ENCODE peak calls at places on chromosomes 13 and 19, in four cellular contexts. Z, N, C and A are unnamed samples.

GRCh38 chr13:83895994-83896580 is 13.8 kb upstream of the SLITRK1 start:
- DNase-seq in Z (no peak), N (peak), C (no peak), A (no peak)

GRCh38 chr13:97975280-97975850 is 21.9 kb downstream of the IPO5 start:
- DNase-seq in Z (no peak), N (no peak), C (peak), A (no peak)

GRCh38 chr19:34120846-34121639 is 51.3 kb upstream of the LSM14A start:
- DNase-seq in Z (peak), N (peak), C (peak), A (no peak)

GRCh38 chr13:84400711-84401110 is 518.4 kb upstream of the SLITRK1 start:
- DNase-seq in Z (no peak), N (peak), C (no peak), A (no peak)

GRCh38 chr19:6801397-6802086 is 29.0 kb downstream of the VAV1 start:
- DNase-seq in Z (no peak), N (no peak), C (peak), A (no peak)

GRCh38 chr13:103471896-103472295 is 405.7 kb upstream of the SLC10A2 start:
- DNase-seq in Z (no peak), N (no peak), C (no peak), A (no peak)

GRCh38 chr19:15448778-15449619 is 757 bp downstream of the WIZ start:
- DNase-seq in Z (no peak), N (no peak), C (no peak), A (no peak)

GRCh38 chr19:28949535-28949934 is 263.4 kb downstream of the UQCRFS1 start:
- DNase-seq in Z (no peak), N (no peak), C (no peak), A (no peak)

GRCh38 chr13:52845334-52845761 is 3.1 kb downstream of the PCDH8 start:
- DNase-seq in Z (peak), N (no peak), C (no peak), A (no peak)

GRCh38 chr19:13846533-13847032 is 30.4 kb upstream of the NANOS3 start:
- DNase-seq in Z (peak), N (peak), C (peak), A (no peak)

GRCh38 chr13:21677075-21677628 is 6.3 kb downstream of the FGF9 start:
- DNase-seq in Z (no peak), N (no peak), C (no peak), A (no peak)

GRCh38 chr13:57624565-57625435 is 6.7 kb upstream of the PCDH17 start:
- DNase-seq in Z (peak), N (peak), C (peak), A (no peak)

GRCh38 chr13:112696869-112697465 is 7.1 kb downstream of the ATP11A start:
- DNase-seq in Z (no peak), N (no peak), C (no peak), A (no peak)

GRCh38 chr13:112137144-112137543 is 70.2 kb downstream of the SOX1 start:
- DNase-seq in Z (no peak), N (no peak), C (no peak), A (peak)

GRCh38 chr19:7729211-7729610 is 2.7 kb downstream of the CLEC4G start:
- DNase-seq in Z (no peak), N (no peak), C (no peak), A (no peak)

GRCh38 chr19:18321729-18322091 is 1.2 kb downstream of the LSM4 start:
- DNase-seq in Z (no peak), N (no peak), C (peak), A (no peak)

GRCh38 chr13:25291691-25292090 is 4.4 kb upstream of the MTMR6 start:
- DNase-seq in Z (no peak), N (no peak), C (no peak), A (no peak)

GRCh38 chr19:29106353-29106885 is 106.5 kb downstream of the UQCRFS1 start:
- DNase-seq in Z (no peak), N (no peak), C (no peak), A (no peak)

GRCh38 chr19:33558846-33559245 is 37.3 kb upstream of the PEPD start:
- DNase-seq in Z (no peak), N (peak), C (no peak), A (peak)

GRCh38 chr19:56566904-56567273 is 379 bp upstream of the ZNF470 start:
- DNase-seq in Z (peak), N (no peak), C (peak), A (no peak)

GRCh38 chr19:52336117-52336811 is at the start of gene ZNF610:
- DNase-seq in Z (peak), N (peak), C (peak), A (peak)

GRCh38 chr19:50252887-50253268 is 49.5 kb downstream of the MYH14 start:
- DNase-seq in Z (no peak), N (no peak), C (no peak), A (no peak)

GRCh38 chr19:50255115-50255514 is 51.7 kb downstream of the MYH14 start:
- DNase-seq in Z (no peak), N (no peak), C (no peak), A (no peak)

GRCh38 chr19:50249636-50250035 is 46.2 kb downstream of the MYH14 start:
- DNase-seq in Z (no peak), N (no peak), C (no peak), A (no peak)

GRCh38 chr19:50250450-50251136 is 47.2 kb downstream of the MYH14 start:
- DNase-seq in Z (no peak), N (no peak), C (no peak), A (no peak)

GRCh38 chr19:50252111-50252886 is 48.9 kb downstream of the MYH14 start:
- DNase-seq in Z (no peak), N (no peak), C (peak), A (no peak)
- TF ChIP-seq CTCF in Z (peak), N (peak), C (peak), A (peak)

GRCh38 chr13:39419068-39419467 is 183.9 kb downstream of the LHFPL6 start:
- DNase-seq in Z (no peak), N (no peak), C (no peak), A (no peak)

GRCh38 chr13:39417643-39418042 is 185.3 kb downstream of the LHFPL6 start:
- DNase-seq in Z (no peak), N (peak), C (no peak), A (no peak)

GRCh38 chr13:39418424-39418823 is 184.6 kb downstream of the LHFPL6 start:
- DNase-seq in Z (no peak), N (no peak), C (no peak), A (no peak)

GRCh38 chr13:39415403-39415802 is 187.6 kb downstream of the LHFPL6 start:
- DNase-seq in Z (peak), N (peak), C (peak), A (no peak)

GRCh38 chr13:39417131-39417530 is 185.9 kb downstream of the LHFPL6 start:
- DNase-seq in Z (peak), N (no peak), C (no peak), A (no peak)
- TF ChIP-seq CTCF in Z (peak), N (peak), C (no peak), A (peak)

GRCh38 chr13:27968316-27969072 is 621 bp downstream of the CDX2 start:
- DNase-seq in Z (no peak), N (peak), C (no peak), A (peak)
- TF ChIP-seq CTCF in Z (no peak), N (no peak), C (no peak), A (no peak)

GRCh38 chr13:99564389-99564788 is 63.1 kb downstream of the TM9SF2 start:
- DNase-seq in Z (no peak), N (no peak), C (no peak), A (no peak)

GRCh38 chr13:99566125-99567083 is 65.1 kb downstream of the TM9SF2 start:
- DNase-seq in Z (no peak), N (no peak), C (no peak), A (no peak)

DNA sequence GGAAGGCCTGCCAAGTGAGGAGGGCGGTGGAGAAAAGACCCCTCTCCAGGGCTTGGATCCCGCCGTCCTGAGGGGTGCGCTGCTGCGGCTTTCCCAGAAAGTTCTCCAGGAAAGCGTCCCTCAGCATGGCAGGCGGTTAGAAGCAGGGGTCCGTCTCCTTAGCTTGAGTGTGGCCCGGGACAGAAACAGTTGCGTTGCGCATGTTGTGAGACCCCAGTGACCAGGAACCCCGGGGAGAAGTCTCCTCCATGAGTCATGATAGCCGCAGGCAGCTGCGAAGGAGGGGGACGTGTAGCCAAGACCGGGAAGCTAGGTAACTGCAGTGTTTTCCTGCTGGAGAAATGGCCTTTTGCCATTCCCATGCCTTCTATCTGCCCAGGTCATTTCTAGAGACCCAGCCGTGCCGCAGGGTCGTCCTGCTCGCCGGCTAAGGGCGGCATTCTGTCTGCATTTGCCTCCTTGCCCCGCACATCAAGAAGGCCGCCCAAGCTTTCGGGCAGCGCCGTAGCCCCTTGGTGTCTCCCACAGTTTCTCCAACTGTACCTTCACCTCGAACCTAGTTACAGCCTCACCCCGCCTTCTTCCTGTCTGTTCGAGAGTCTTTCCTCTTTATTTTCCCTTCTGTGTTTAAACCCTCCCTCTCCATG is 64.3 kb downstream of the TM9SF2 start:
- DNase-seq in Z (no peak), N (no peak), C (no peak), A (no peak)
- TF ChIP-seq CTCF in Z (no peak), N (no peak), C (no peak), A (no peak)

DNA sequence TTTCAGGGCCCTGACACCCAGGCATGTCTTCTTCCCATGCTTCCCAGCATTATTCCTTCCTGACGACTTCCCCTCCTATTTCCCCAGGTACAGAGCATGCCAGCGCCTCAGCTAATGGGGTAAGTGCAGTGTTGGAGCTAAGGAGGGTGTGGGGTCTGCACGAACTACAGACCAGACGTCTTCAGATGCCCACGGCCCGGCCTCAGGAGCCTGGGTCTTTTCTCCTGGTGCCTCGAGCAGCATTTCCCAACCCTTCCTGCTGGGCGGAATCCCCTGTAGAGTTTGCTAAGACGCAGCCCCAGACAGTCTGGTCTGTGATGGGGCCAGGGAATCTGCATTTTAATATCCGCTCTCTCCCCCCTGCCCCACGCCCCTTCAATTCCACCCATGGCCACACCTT is 10.1 kb upstream of the CEACAM19 start:
- DNase-seq in Z (no peak), N (no peak), C (no peak), A (no peak)
- TF ChIP-seq CTCF in Z (no peak), N (no peak), C (no peak), A (no peak)

GRCh38 chr13:41315466-41316047 is 4.5 kb downstream of the NAA16 start:
- DNase-seq in Z (no peak), N (peak), C (peak), A (no peak)
- TF ChIP-seq CTCF in Z (no peak), N (no peak), C (no peak), A (no peak)

DNA sequence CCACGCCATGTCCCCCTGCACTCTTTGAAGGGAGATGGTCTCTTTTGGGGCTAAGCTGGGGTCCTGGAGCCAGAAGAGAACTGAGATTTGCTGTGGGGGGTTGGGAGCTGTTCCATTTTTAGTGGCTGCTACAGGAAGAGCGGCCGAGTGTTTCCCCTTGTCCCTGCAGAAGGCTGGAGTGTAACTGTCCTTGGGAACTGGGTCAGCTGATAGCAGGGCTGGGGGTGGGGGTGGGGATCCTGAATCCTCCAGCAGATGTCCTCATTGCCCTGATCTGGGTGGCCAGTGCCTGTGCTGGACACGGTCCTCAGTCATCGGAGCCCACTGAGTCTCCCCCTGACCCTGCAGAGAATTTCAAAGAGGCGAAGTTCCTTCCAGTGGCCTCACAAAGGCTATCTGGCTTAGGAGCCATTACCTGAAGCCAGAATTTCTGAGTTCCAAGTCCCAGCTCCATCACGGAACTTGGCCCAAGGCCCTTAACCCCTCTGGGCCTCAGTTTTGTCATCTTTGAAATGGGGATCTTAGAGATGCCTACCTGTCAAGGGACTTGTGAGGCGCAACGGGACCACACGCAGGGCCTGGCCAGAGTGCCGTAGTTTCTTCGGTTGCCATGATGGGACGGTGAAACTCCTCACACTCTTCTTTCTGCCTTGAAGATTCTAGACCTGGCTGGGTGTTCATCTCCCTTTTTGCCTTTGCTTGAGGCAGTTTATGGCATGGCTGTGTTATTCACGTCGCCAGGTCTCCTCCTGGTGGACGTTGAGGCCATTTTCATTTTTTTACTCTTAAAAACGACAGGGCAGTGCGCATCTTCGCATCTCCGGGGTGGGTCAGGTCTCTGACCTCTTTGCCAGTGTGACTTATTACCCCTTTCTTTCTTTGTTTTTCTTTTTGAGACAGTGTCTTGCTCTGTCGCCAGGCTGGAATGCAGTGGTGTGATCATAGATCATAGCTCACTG is 51.9 kb downstream of the DNM2 start:
- DNase-seq in Z (peak), N (no peak), C (peak), A (no peak)
- TF ChIP-seq CTCF in Z (peak), N (no peak), C (no peak), A (peak)